ENCODE peak calls at places on chromosome 21, in ten cellular contexts. One of them, this sample, is unnamed.

GRCh38 chr21:45895778-45896370 is 85.7 kb upstream of the COL6A1 start:
- DNase-seq in CD8-positive, alpha-beta T cell: no peak
- DNase-seq in amniotic stem cell: no peak
- DNase-seq in suprapubic skin: no peak
- DNase-seq in skeletal muscle cell: no peak
- DNase-seq in SW480: no peak
- DNase-seq in astrocyte of the spinal cord: no peak
- DNase-seq in putamen: no peak
- DNase-seq in foreskin keratinocyte: no peak
- DNase-seq in esophagus squamous epithelium: no peak
- DNase-seq in this sample: no peak

GRCh38 chr21:46294647-46295176 is 8.6 kb downstream of the YBEY start:
- DNase-seq in CD8-positive, alpha-beta T cell: no peak
- DNase-seq in amniotic stem cell: no peak
- DNase-seq in suprapubic skin: no peak
- DNase-seq in skeletal muscle cell: no peak
- DNase-seq in SW480: peak; percentile 36
- DNase-seq in astrocyte of the spinal cord: peak; percentile 67
- DNase-seq in putamen: no peak
- DNase-seq in foreskin keratinocyte: no peak
- DNase-seq in esophagus squamous epithelium: no peak
- DNase-seq in this sample: no peak

GRCh38 chr21:16438761-16439160 is 709.0 kb downstream of the USP25 start:
- DNase-seq in CD8-positive, alpha-beta T cell: no peak
- DNase-seq in amniotic stem cell: no peak
- DNase-seq in suprapubic skin: no peak
- DNase-seq in skeletal muscle cell: no peak
- DNase-seq in SW480: no peak
- DNase-seq in astrocyte of the spinal cord: no peak
- DNase-seq in putamen: no peak
- DNase-seq in foreskin keratinocyte: no peak
- DNase-seq in esophagus squamous epithelium: no peak
- DNase-seq in this sample: no peak

GRCh38 chr21:25361765-25362164 is 245.5 kb downstream of the MRPL39 start:
- DNase-seq in CD8-positive, alpha-beta T cell: no peak
- DNase-seq in amniotic stem cell: no peak
- DNase-seq in suprapubic skin: no peak
- DNase-seq in skeletal muscle cell: no peak
- DNase-seq in SW480: no peak
- DNase-seq in astrocyte of the spinal cord: no peak
- DNase-seq in putamen: no peak
- DNase-seq in foreskin keratinocyte: no peak
- DNase-seq in esophagus squamous epithelium: no peak
- DNase-seq in this sample: no peak

GRCh38 chr21:44365967-44366585 is 12.7 kb downstream of the TRPM2 start:
- DNase-seq in CD8-positive, alpha-beta T cell: no peak
- DNase-seq in amniotic stem cell: no peak
- DNase-seq in suprapubic skin: peak; percentile 40
- DNase-seq in skeletal muscle cell: no peak
- DNase-seq in SW480: no peak
- DNase-seq in astrocyte of the spinal cord: no peak
- DNase-seq in putamen: no peak
- DNase-seq in foreskin keratinocyte: no peak
- DNase-seq in esophagus squamous epithelium: no peak
- DNase-seq in this sample: no peak

GRCh38 chr21:33973268-33973667 is 57.7 kb upstream of the ATP5PO start:
- DNase-seq in CD8-positive, alpha-beta T cell: no peak
- DNase-seq in amniotic stem cell: no peak
- DNase-seq in suprapubic skin: no peak
- DNase-seq in skeletal muscle cell: no peak
- DNase-seq in SW480: no peak
- DNase-seq in astrocyte of the spinal cord: no peak
- DNase-seq in putamen: no peak
- DNase-seq in foreskin keratinocyte: no peak
- DNase-seq in esophagus squamous epithelium: no peak
- DNase-seq in this sample: no peak

GRCh38 chr21:44895859-44896258 is 22.4 kb upstream of the PTTG1IP start:
- DNase-seq in CD8-positive, alpha-beta T cell: no peak
- DNase-seq in amniotic stem cell: no peak
- DNase-seq in suprapubic skin: no peak
- DNase-seq in skeletal muscle cell: no peak
- DNase-seq in SW480: no peak
- DNase-seq in astrocyte of the spinal cord: no peak
- DNase-seq in putamen: no peak
- DNase-seq in foreskin keratinocyte: no peak
- DNase-seq in esophagus squamous epithelium: no peak
- DNase-seq in this sample: no peak

GRCh38 chr21:46045154-46045553 is 52.8 kb upstream of the COL6A2 start:
- DNase-seq in CD8-positive, alpha-beta T cell: no peak
- DNase-seq in amniotic stem cell: no peak
- DNase-seq in suprapubic skin: no peak
- DNase-seq in skeletal muscle cell: no peak
- DNase-seq in SW480: no peak
- DNase-seq in astrocyte of the spinal cord: no peak
- DNase-seq in putamen: no peak
- DNase-seq in foreskin keratinocyte: no peak
- DNase-seq in esophagus squamous epithelium: no peak
- DNase-seq in this sample: no peak

GRCh38 chr21:41802684-41803083 is 35.8 kb upstream of the RIPK4 start:
- DNase-seq in CD8-positive, alpha-beta T cell: no peak
- DNase-seq in amniotic stem cell: no peak
- DNase-seq in suprapubic skin: peak; percentile 72
- DNase-seq in skeletal muscle cell: no peak
- DNase-seq in SW480: no peak
- DNase-seq in astrocyte of the spinal cord: peak; percentile 4
- DNase-seq in putamen: peak; percentile 58
- DNase-seq in foreskin keratinocyte: no peak
- DNase-seq in esophagus squamous epithelium: no peak
- DNase-seq in this sample: no peak

GRCh38 chr21:38888956-38889605 is 83.4 kb downstream of the ETS2 start:
- DNase-seq in CD8-positive, alpha-beta T cell: no peak
- DNase-seq in amniotic stem cell: no peak
- DNase-seq in suprapubic skin: no peak
- DNase-seq in skeletal muscle cell: no peak
- DNase-seq in SW480: no peak
- DNase-seq in astrocyte of the spinal cord: peak; percentile 18
- DNase-seq in putamen: no peak
- DNase-seq in foreskin keratinocyte: no peak
- DNase-seq in esophagus squamous epithelium: no peak
- DNase-seq in this sample: no peak

GRCh38 chr21:29453511-29453910 is 154.8 kb downstream of the BACH1 start:
- DNase-seq in CD8-positive, alpha-beta T cell: no peak
- DNase-seq in amniotic stem cell: no peak
- DNase-seq in suprapubic skin: no peak
- DNase-seq in skeletal muscle cell: no peak
- DNase-seq in SW480: no peak
- DNase-seq in astrocyte of the spinal cord: no peak
- DNase-seq in putamen: no peak
- DNase-seq in foreskin keratinocyte: no peak
- DNase-seq in esophagus squamous epithelium: no peak
- DNase-seq in this sample: no peak

GRCh38 chr21:45747802-45748445 is 104.4 kb downstream of the PCBP3 start:
- DNase-seq in CD8-positive, alpha-beta T cell: no peak
- DNase-seq in amniotic stem cell: peak; percentile 26
- DNase-seq in suprapubic skin: no peak
- DNase-seq in skeletal muscle cell: peak; percentile 40
- DNase-seq in SW480: peak; percentile 79
- DNase-seq in astrocyte of the spinal cord: peak; percentile 40
- DNase-seq in putamen: peak; percentile 42
- DNase-seq in foreskin keratinocyte: peak; percentile 43
- DNase-seq in esophagus squamous epithelium: no peak
- DNase-seq in this sample: no peak

GRCh38 chr21:16420086-16420724 is 690.4 kb downstream of the USP25 start:
- DNase-seq in CD8-positive, alpha-beta T cell: no peak
- DNase-seq in amniotic stem cell: no peak
- DNase-seq in suprapubic skin: no peak
- DNase-seq in skeletal muscle cell: no peak
- DNase-seq in SW480: no peak
- DNase-seq in astrocyte of the spinal cord: peak; percentile 87
- DNase-seq in putamen: peak; percentile 82
- DNase-seq in foreskin keratinocyte: peak; percentile 54
- DNase-seq in esophagus squamous epithelium: no peak
- DNase-seq in this sample: no peak

GRCh38 chr21:15793547-15794235 is 63.9 kb downstream of the USP25 start:
- DNase-seq in CD8-positive, alpha-beta T cell: no peak
- DNase-seq in amniotic stem cell: no peak
- DNase-seq in suprapubic skin: no peak
- DNase-seq in skeletal muscle cell: no peak
- DNase-seq in SW480: no peak
- DNase-seq in astrocyte of the spinal cord: no peak
- DNase-seq in putamen: no peak
- DNase-seq in foreskin keratinocyte: no peak
- DNase-seq in esophagus squamous epithelium: no peak
- DNase-seq in this sample: no peak

GRCh38 chr21:34031835-34032370 is 41.5 kb upstream of the MRPS6 start:
- DNase-seq in CD8-positive, alpha-beta T cell: no peak
- DNase-seq in amniotic stem cell: no peak
- DNase-seq in suprapubic skin: no peak
- DNase-seq in skeletal muscle cell: no peak
- DNase-seq in SW480: no peak
- DNase-seq in astrocyte of the spinal cord: no peak
- DNase-seq in putamen: no peak
- DNase-seq in foreskin keratinocyte: no peak
- DNase-seq in esophagus squamous epithelium: no peak
- DNase-seq in this sample: no peak

GRCh38 chr21:33850985-33851384 is 64.6 kb downstream of the ATP5PO start:
- DNase-seq in CD8-positive, alpha-beta T cell: no peak
- DNase-seq in amniotic stem cell: no peak
- DNase-seq in suprapubic skin: no peak
- DNase-seq in skeletal muscle cell: no peak
- DNase-seq in SW480: no peak
- DNase-seq in astrocyte of the spinal cord: no peak
- DNase-seq in putamen: no peak
- DNase-seq in foreskin keratinocyte: no peak
- DNase-seq in esophagus squamous epithelium: no peak
- DNase-seq in this sample: no peak

GRCh38 chr21:38504056-38504455 is 5.8 kb upstream of the ERG start:
- DNase-seq in CD8-positive, alpha-beta T cell: no peak
- DNase-seq in amniotic stem cell: no peak
- DNase-seq in suprapubic skin: no peak
- DNase-seq in skeletal muscle cell: no peak
- DNase-seq in SW480: no peak
- DNase-seq in astrocyte of the spinal cord: no peak
- DNase-seq in putamen: no peak
- DNase-seq in foreskin keratinocyte: no peak
- DNase-seq in esophagus squamous epithelium: no peak
- DNase-seq in this sample: no peak

GRCh38 chr21:42306366-42307035 is 8.7 kb downstream of the TFF3 start:
- DNase-seq in CD8-positive, alpha-beta T cell: no peak
- DNase-seq in amniotic stem cell: no peak
- DNase-seq in suprapubic skin: peak; percentile 46
- DNase-seq in skeletal muscle cell: no peak
- DNase-seq in SW480: no peak
- DNase-seq in astrocyte of the spinal cord: no peak
- DNase-seq in putamen: no peak
- DNase-seq in foreskin keratinocyte: no peak
- DNase-seq in esophagus squamous epithelium: no peak
- DNase-seq in this sample: no peak

GRCh38 chr21:45698493-45698947 is 55.0 kb downstream of the PCBP3 start:
- DNase-seq in CD8-positive, alpha-beta T cell: no peak
- DNase-seq in amniotic stem cell: peak; percentile 55
- DNase-seq in suprapubic skin: no peak
- DNase-seq in skeletal muscle cell: peak; percentile 98
- DNase-seq in SW480: no peak
- DNase-seq in astrocyte of the spinal cord: peak; percentile 96
- DNase-seq in putamen: no peak
- DNase-seq in foreskin keratinocyte: peak; percentile 80
- DNase-seq in esophagus squamous epithelium: no peak
- DNase-seq in this sample: no peak

GRCh38 chr21:38467911-38468310 is 30.4 kb downstream of the ERG start:
- DNase-seq in CD8-positive, alpha-beta T cell: no peak
- DNase-seq in amniotic stem cell: no peak
- DNase-seq in suprapubic skin: no peak
- DNase-seq in skeletal muscle cell: no peak
- DNase-seq in SW480: no peak
- DNase-seq in astrocyte of the spinal cord: no peak
- DNase-seq in putamen: no peak
- DNase-seq in foreskin keratinocyte: no peak
- DNase-seq in esophagus squamous epithelium: no peak
- DNase-seq in this sample: no peak

GRCh38 chr21:14273736-14274538 is 58.0 kb downstream of the RBM11 start:
- DNase-seq in CD8-positive, alpha-beta T cell: no peak
- DNase-seq in amniotic stem cell: no peak
- DNase-seq in suprapubic skin: peak; percentile 65
- DNase-seq in skeletal muscle cell: no peak
- DNase-seq in SW480: no peak
- DNase-seq in astrocyte of the spinal cord: no peak
- DNase-seq in putamen: no peak
- DNase-seq in foreskin keratinocyte: no peak
- DNase-seq in esophagus squamous epithelium: no peak
- DNase-seq in this sample: no peak

GRCh38 chr21:43659136-43660000 is at the start of the genes HSF2BP and RRP1B:
- DNase-seq in CD8-positive, alpha-beta T cell: peak; percentile 65
- DNase-seq in amniotic stem cell: peak; percentile 45
- DNase-seq in suprapubic skin: peak; percentile 78
- DNase-seq in skeletal muscle cell: peak; percentile 31
- DNase-seq in SW480: peak; percentile 85
- DNase-seq in astrocyte of the spinal cord: peak; percentile 79
- DNase-seq in putamen: peak; percentile 79
- DNase-seq in foreskin keratinocyte: no peak
- DNase-seq in esophagus squamous epithelium: no peak
- DNase-seq in this sample: peak; percentile 49

GRCh38 chr21:16797530-16797929 is 715.3 kb upstream of the CXADR start:
- DNase-seq in CD8-positive, alpha-beta T cell: no peak
- DNase-seq in amniotic stem cell: no peak
- DNase-seq in suprapubic skin: no peak
- DNase-seq in skeletal muscle cell: no peak
- DNase-seq in SW480: no peak
- DNase-seq in astrocyte of the spinal cord: no peak
- DNase-seq in putamen: peak; percentile 19
- DNase-seq in foreskin keratinocyte: no peak
- DNase-seq in esophagus squamous epithelium: no peak
- DNase-seq in this sample: no peak

GRCh38 chr21:40658237-40658636 is 188.7 kb downstream of the DSCAM start:
- DNase-seq in CD8-positive, alpha-beta T cell: no peak
- DNase-seq in amniotic stem cell: no peak
- DNase-seq in suprapubic skin: no peak
- DNase-seq in skeletal muscle cell: no peak
- DNase-seq in SW480: no peak
- DNase-seq in astrocyte of the spinal cord: no peak
- DNase-seq in putamen: no peak
- DNase-seq in foreskin keratinocyte: no peak
- DNase-seq in esophagus squamous epithelium: no peak
- DNase-seq in this sample: no peak

GRCh38 chr21:43775795-43776430 is at the start of gene CSTB:
- DNase-seq in CD8-positive, alpha-beta T cell: peak; percentile 65
- DNase-seq in amniotic stem cell: peak; percentile 51
- DNase-seq in suprapubic skin: peak; percentile 90
- DNase-seq in skeletal muscle cell: no peak
- DNase-seq in SW480: peak; percentile 62
- DNase-seq in astrocyte of the spinal cord: peak; percentile 59
- DNase-seq in putamen: peak; percentile 82
- DNase-seq in foreskin keratinocyte: no peak
- DNase-seq in esophagus squamous epithelium: no peak
- DNase-seq in this sample: no peak

GRCh38 chr21:36427502-36427901 is 42.3 kb downstream of the CHAF1B start:
- DNase-seq in CD8-positive, alpha-beta T cell: no peak
- DNase-seq in amniotic stem cell: no peak
- DNase-seq in suprapubic skin: no peak
- DNase-seq in skeletal muscle cell: no peak
- DNase-seq in SW480: no peak
- DNase-seq in astrocyte of the spinal cord: no peak
- DNase-seq in putamen: no peak
- DNase-seq in foreskin keratinocyte: no peak
- DNase-seq in esophagus squamous epithelium: no peak
- DNase-seq in this sample: no peak

This sample was measured in SIG-M5.